ENCODE peak calls at places on chromosomes 13 and 19, in four cellular contexts. L, Y, M and E are unnamed samples.

GRCh38 chr13:77751513-77752456 is 54.3 kb downstream of the SLAIN1 start:
- DNase-seq in L (peak), M (peak), Y (peak), E (peak)

GRCh38 chr19:38168632-38169031 is 55.4 kb downstream of the DPF1 start:
- DNase-seq in M (no peak), Y (no peak), L (no peak), E (no peak)

GRCh38 chr13:112943309-112944125 is 25.5 kb upstream of the MCF2L start:
- DNase-seq in L (peak), Y (no peak), M (no peak), E (peak)

GRCh38 chr13:60143775-60144174 is 20.0 kb downstream of the DIAPH3 start:
- DNase-seq in Y (no peak), M (no peak), L (no peak), E (no peak)

GRCh38 chr13:24341439-24341838 is 32.1 kb downstream of the C1QTNF9 start:
- DNase-seq in Y (no peak), L (no peak), M (no peak), E (no peak)

GRCh38 chr13:98780972-98781869 is 28.7 kb upstream of the SLC15A1 start:
- DNase-seq in M (no peak), Y (no peak), L (no peak), E (no peak)

GRCh38 chr19:44905437-44906160 is at the start of gene APOE:
- DNase-seq in L (peak), M (peak), Y (peak), E (peak)

GRCh38 chr19:21691656-21692055 is 75.7 kb downstream of the ZNF100 start:
- DNase-seq in Y (no peak), M (no peak), L (no peak), E (no peak)

GRCh38 chr13:111902726-111903125 is 164.2 kb upstream of the SOX1 start:
- DNase-seq in M (no peak), L (peak), Y (no peak), E (no peak)

GRCh38 chr19:34373601-34374288 is 8.7 kb downstream of the GPI start:
- DNase-seq in L (no peak), Y (no peak), M (no peak), E (no peak)

GRCh38 chr19:1953441-1954094 is 12.6 kb downstream of the CSNK1G2 start:
- DNase-seq in M (no peak), L (no peak), Y (no peak), E (no peak)

GRCh38 chr13:21079761-21080730 is 18.7 kb upstream of the LATS2 start:
- DNase-seq in M (no peak), Y (peak), L (no peak), E (no peak)

GRCh38 chr19:49921871-49922755 is 6.9 kb upstream of the ATF5 start:
- DNase-seq in L (no peak), Y (no peak), M (no peak), E (no peak)

GRCh38 chr13:113820813-113821651 is 42.8 kb downstream of the GAS6 start:
- DNase-seq in M (peak), Y (no peak), L (no peak), E (peak)

GRCh38 chr13:110492299-110493160 is 69.0 kb downstream of the RAB20 start:
- DNase-seq in Y (no peak), L (no peak), M (no peak), E (no peak)

GRCh38 chr19:40640744-40641143 is 39.6 kb downstream of the LTBP4 start:
- DNase-seq in Y (no peak), L (no peak), M (peak), E (no peak)

GRCh38 chr13:23321534-23322241 is 111.8 kb downstream of the SACS start:
- DNase-seq in M (no peak), Y (peak), L (no peak), E (no peak)

GRCh38 chr13:34620073-34620858 is 321.8 kb upstream of the NBEA start:
- DNase-seq in Y (no peak), L (no peak), M (no peak), E (peak)

GRCh38 chr19:37994823-37995130 is 87.8 kb downstream of the SIPA1L3 start:
- DNase-seq in M (no peak), L (no peak), Y (no peak), E (no peak)

GRCh38 chr13:34926513-34926912 is 15.6 kb upstream of the NBEA start:
- DNase-seq in Y (no peak), L (no peak), M (no peak), E (no peak)

GRCh38 chr19:44796701-44797115 is 12.2 kb upstream of the BCAM start:
- DNase-seq in L (no peak), Y (peak), M (no peak), E (no peak)

GRCh38 chr13:42545842-42546241 is 28.1 kb upstream of the TNFSF11 start:
- DNase-seq in L (no peak), M (no peak), Y (no peak), E (no peak)

GRCh38 chr13:72104656-72105180 is 237.7 kb upstream of the DACH1 start:
- DNase-seq in L (no peak), Y (no peak), M (no peak), E (no peak)

GRCh38 chr19:58538257-58539168 is 5.4 kb upstream of the TRIM28 start:
- DNase-seq in M (no peak), L (peak), Y (no peak), E (no peak)

GRCh38 chr13:33637978-33638743 is 179.8 kb upstream of the RFC3 start:
- DNase-seq in Y (no peak), L (no peak), M (no peak), E (no peak)

GRCh38 chr13:98965325-98965724 is 12.5 kb downstream of the DOCK9 start:
- DNase-seq in L (no peak), Y (no peak), M (no peak), E (no peak)

GRCh38 chr19:43674630-43674982 is 4.6 kb upstream of the PLAUR start:
- DNase-seq in L (no peak), Y (no peak), M (no peak), E (no peak)

GRCh38 chr19:35490364-35490763 is at the start of gene KRTDAP:
- DNase-seq in M (no peak), L (no peak), Y (no peak), E (no peak)

GRCh38 chr13:28574617-28575142 is 79.8 kb upstream of the FLT1 start:
- DNase-seq in L (no peak), M (peak), Y (peak), E (no peak)

GRCh38 chr19:27793128-27793643 is 1419.8 kb downstream of the UQCRFS1 start:
- DNase-seq in M (peak), L (peak), Y (peak), E (peak)

GRCh38 chr19:41352609-41353465 is 885 bp downstream of the TGFB1 start:
- DNase-seq in M (peak), Y (peak), L (peak), E (peak)

GRCh38 chr19:39093761-39094160 is 9.6 kb downstream of the ACP7 start:
- DNase-seq in L (no peak), Y (no peak), M (no peak), E (no peak)

GRCh38 chr13:70310720-70311119 is 202.5 kb upstream of the KLHL1 start:
- DNase-seq in L (peak), Y (peak), M (no peak), E (peak)

GRCh38 chr13:80199585-80200292 is 141.2 kb downstream of the SPRY2 start:
- DNase-seq in L (no peak), Y (no peak), M (no peak), E (no peak)

GRCh38 chr19:8320564-8321066 is 560 bp downstream of the NDUFA7 start:
- DNase-seq in L (no peak), M (no peak), Y (peak), E (no peak)

GRCh38 chr19:46141421-46141820 is 6.6 kb upstream of the IGFL2 start:
- DNase-seq in M (no peak), Y (no peak), L (no peak), E (no peak)

GRCh38 chr19:2952953-2953481 is 8.2 kb upstream of the ZNF77 start:
- DNase-seq in M (no peak), L (no peak), Y (peak), E (no peak)

GRCh38 chr19:1133471-1133929 is 29.7 kb downstream of the GPX4 start:
- DNase-seq in Y (no peak), M (peak), L (peak), E (peak)

GRCh38 chr13:36858285-36858684 is 39.3 kb downstream of the RFXAP start:
- DNase-seq in M (peak), L (no peak), Y (peak), E (peak)
- TF ChIP-seq FOXJ3 in M (no peak), L (no peak), Y (no peak), E (no peak)

GRCh38 chr19:5293607-5294089 is 47.0 kb downstream of the PTPRS start:
- DNase-seq in M (peak), L (peak), Y (no peak), E (peak)
- TF ChIP-seq FOXJ3 in M (no peak), L (no peak), Y (no peak), E (no peak)

GRCh38 chr13:91664036-91664435 is 265.6 kb downstream of the GPC5 start:
- DNase-seq in L (no peak), Y (no peak), M (no peak), E (peak)

GRCh38 chr13:91659583-91660415 is 261.4 kb downstream of the GPC5 start:
- DNase-seq in M (no peak), L (no peak), Y (no peak), E (no peak)

GRCh38 chr13:91657283-91657682 is 258.9 kb downstream of the GPC5 start:
- DNase-seq in Y (no peak), L (no peak), M (no peak), E (no peak)

GRCh38 chr13:91667486-91667885 is 269.1 kb downstream of the GPC5 start:
- DNase-seq in L (no peak), Y (no peak), M (no peak), E (no peak)

DNA sequence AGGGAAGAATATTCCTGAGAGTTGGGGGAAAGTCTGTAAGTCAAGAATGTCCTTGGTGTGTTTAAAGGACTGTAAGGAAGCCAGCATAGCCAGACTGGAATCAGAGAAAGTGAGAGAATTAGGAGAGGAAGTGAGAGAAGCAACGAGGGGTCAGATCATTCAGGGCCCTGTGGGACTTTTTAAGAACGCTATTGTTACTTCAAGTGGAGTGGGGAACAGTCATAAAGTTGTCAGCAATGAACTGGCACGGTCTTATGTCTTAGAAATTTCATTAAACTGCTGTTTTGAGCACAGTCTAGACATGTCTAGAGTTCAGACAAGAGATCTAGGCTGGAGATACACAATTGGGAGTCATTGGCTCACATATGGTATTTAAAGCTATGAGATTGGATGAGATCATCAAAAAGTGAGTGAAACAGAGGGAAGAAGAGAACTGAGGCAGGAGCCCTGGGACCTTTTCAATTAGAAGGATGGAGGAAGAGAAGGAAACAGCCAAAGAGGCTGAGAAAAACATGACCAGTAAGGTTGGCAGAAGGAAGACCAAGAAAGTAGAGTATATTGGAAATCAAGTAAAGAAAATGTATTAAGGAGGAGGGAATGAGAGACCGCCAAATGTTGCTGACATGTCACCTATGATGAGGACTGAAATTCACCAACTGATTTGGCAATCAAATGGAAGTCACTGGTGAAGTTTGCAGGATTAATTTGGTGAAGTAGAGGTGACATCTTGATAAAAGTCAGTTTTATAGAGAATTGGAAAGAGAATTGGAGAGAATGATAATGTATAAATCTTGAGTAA is 263.5 kb downstream of the GPC5 start:
- DNase-seq in L (no peak), Y (no peak), M (no peak), E (no peak)
- TF ChIP-seq FOXJ3 in L (no peak), Y (no peak), M (no peak), E (no peak)

DNA sequence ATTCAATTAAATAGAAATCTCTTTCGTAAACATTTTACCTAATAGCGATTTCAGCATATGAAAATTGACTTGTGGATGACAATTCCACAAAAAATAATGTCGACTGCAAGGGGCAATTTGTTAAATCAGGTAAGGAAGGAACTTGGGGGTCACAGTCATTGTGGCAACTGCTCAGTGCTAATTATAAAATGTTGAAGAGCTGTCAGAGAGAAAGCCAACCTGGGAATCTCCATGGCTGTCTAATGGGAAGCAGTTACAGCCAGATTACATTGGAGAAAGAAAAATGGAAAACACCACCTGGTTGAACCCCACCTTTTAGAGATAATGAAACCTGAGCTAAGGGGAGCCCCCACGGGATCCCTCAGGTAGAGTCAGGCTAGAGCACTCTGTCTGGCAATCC is 373.9 kb downstream of the FOXO1 start:
- DNase-seq in M (no peak), Y (no peak), L (no peak), E (no peak)
- TF ChIP-seq FOXJ3 in M (no peak), Y (no peak), L (no peak), E (no peak)

GRCh38 chr19:17751103-17751911 is at the start of gene FCHO1:
- DNase-seq in L (no peak), Y (peak), M (peak), E (no peak)
- TF ChIP-seq FOXJ3 in L (no peak), Y (no peak), M (no peak), E (no peak)

DNA sequence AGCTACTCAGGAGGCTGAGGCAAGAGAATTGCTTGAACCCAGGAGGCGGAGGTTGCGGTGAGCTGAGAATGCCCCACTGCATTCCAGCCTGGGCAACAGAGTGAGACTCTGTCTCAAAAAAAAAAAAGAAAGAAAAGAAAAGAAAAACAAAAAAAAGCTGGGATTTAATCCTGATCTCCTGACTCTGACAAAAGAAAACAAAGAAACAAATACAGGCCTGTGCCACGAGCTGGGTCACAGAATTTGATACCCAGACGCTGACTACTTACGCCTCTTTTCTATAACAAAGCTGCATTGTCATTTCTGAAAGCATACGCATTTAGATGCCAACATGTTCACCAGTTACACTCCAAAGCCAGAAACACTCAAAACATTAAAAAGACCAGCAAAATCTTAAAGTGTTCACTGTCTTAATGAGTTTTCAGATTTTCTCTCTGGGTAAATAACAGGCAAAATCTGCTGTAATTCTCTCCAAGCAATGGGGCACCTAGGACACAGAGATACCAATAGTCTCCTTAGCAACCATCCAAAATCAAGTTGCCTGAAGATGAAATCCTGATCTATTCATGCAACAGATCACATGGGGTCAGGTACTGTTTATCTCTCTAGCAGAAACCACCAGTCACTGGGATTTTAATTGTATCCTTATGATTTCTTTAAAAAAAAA is 18.0 kb upstream of the GTF2F2 start:
- DNase-seq in M (no peak), Y (no peak), L (no peak), E (peak)
- TF ChIP-seq FOXJ3 in M (no peak), Y (no peak), L (no peak), E (no peak)

DNA sequence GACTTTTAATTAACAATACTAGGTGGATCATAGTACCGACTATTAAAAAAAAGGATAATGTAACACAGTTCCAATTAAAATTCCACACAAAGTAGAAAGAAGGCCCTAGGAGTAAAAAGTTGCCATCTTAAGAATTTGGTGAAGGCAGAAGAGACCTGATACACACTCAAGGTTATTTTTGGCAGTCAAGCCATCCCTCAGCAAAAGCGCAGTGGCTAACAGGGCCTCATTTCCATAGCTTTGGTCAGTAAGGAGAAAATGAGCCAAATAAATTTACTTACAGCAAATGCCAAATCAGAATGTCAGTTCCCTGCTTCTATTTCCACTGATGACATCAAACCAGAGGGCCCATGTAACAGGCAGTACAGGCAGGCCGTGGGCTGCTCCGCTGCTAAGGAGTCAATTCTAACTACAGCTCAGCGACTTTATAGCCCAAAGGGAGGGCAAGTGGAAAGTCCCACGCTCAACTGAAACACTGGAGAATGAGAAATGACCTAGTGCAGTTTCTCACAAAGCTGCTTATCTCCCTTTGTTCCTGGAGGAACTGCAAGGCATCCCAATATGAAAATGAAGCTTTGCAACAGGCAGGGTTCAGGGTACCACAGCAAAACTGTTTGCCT is 6.3 kb downstream of the ARGLU1 start:
- DNase-seq in M (no peak), Y (no peak), L (no peak), E (no peak)
- TF ChIP-seq FOXJ3 in M (no peak), Y (no peak), L (no peak), E (no peak)

GRCh38 chr13:51305558-51305957 is 33.9 kb upstream of the SERPINE3 start:
- DNase-seq in M (no peak), L (no peak), Y (no peak), E (no peak)
- TF ChIP-seq FOXJ3 in M (no peak), L (no peak), Y (no peak), E (no peak)

GRCh38 chr13:37954191-37954590 is 84.6 kb upstream of the TRPC4 start:
- DNase-seq in Y (no peak), L (no peak), M (no peak), E (no peak)

GRCh38 chr13:37959284-37959683 is 89.7 kb upstream of the TRPC4 start:
- DNase-seq in Y (no peak), M (peak), L (no peak), E (no peak)

GRCh38 chr13:37960427-37960826 is 90.9 kb upstream of the TRPC4 start:
- DNase-seq in Y (no peak), M (no peak), L (no peak), E (no peak)

DNA sequence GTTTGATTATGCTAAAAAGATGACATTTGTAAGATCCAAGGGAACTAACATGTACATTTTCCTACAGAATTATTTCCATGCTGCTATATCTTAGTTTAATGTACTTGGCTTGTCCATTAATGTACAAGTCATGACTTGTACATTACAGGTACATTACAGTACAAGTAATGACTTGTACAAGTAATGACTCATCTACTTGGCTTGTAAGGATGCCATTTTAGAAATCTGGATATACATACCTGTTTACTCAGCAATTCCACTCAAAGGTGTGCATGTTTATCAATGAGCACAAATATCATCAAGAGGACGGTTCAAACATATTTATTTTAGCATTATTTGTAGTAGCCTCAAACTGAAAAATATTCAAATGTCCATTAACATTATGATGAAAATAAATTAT is 87.0 kb upstream of the TRPC4 start:
- DNase-seq in M (no peak), Y (no peak), L (no peak), E (no peak)
- TF ChIP-seq FOXJ3 in M (no peak), Y (no peak), L (no peak), E (no peak)